ENCODE peak calls at places on chromosomes 16 and 17, in five cellular contexts. One of them, this sample, is unnamed.

GRCh38 chr17:46722662-46723285 is 95.7 kb downstream of the WNT3 start:
- DNase-seq in trophoblast cell: peak
- DNase-seq in IMR-90: peak
- DNase-seq in H1: no peak
- DNase-seq in H9: no peak
- DNase-seq in this sample: no peak

GRCh38 chr17:292531-293382 is 59.9 kb downstream of the RPH3AL start:
- DNase-seq in H1: no peak
- DNase-seq in trophoblast cell: no peak
- DNase-seq in H9: no peak
- DNase-seq in IMR-90: no peak
- DNase-seq in this sample: no peak

GRCh38 chr16:79355600-79356358 is 244.8 kb downstream of the MAF start:
- DNase-seq in trophoblast cell: no peak
- DNase-seq in H1: no peak
- DNase-seq in H9: no peak
- DNase-seq in IMR-90: no peak
- DNase-seq in this sample: no peak

GRCh38 chr17:1498869-1499268 is 6.4 kb upstream of the MYO1C start:
- DNase-seq in trophoblast cell: peak
- DNase-seq in IMR-90: peak
- DNase-seq in H9: no peak
- DNase-seq in H1: no peak
- DNase-seq in this sample: no peak

GRCh38 chr16:58418601-58419000 is 26.3 kb downstream of the GINS3 start:
- DNase-seq in IMR-90: peak
- DNase-seq in H1: no peak
- DNase-seq in trophoblast cell: no peak
- DNase-seq in H9: no peak
- DNase-seq in this sample: no peak

GRCh38 chr17:39954876-39955275 is 7.9 kb upstream of the GSDMA start:
- DNase-seq in IMR-90: no peak
- DNase-seq in H1: no peak
- DNase-seq in H9: peak
- DNase-seq in trophoblast cell: no peak
- DNase-seq in this sample: no peak

GRCh38 chr16:23535901-23536300 is 21.2 kb downstream of the EARS2 start:
- DNase-seq in trophoblast cell: no peak
- DNase-seq in H9: no peak
- DNase-seq in H1: no peak
- DNase-seq in IMR-90: peak
- DNase-seq in this sample: no peak

GRCh38 chr16:11683140-11683539 is 14.9 kb downstream of the SNN start:
- DNase-seq in IMR-90: no peak
- DNase-seq in trophoblast cell: no peak
- DNase-seq in H9: no peak
- DNase-seq in H1: no peak
- DNase-seq in this sample: no peak

GRCh38 chr16:48434653-48435318 is 49.6 kb upstream of the SIAH1 start:
- DNase-seq in IMR-90: peak
- DNase-seq in H9: no peak
- DNase-seq in trophoblast cell: peak
- DNase-seq in H1: no peak
- DNase-seq in this sample: no peak

GRCh38 chr17:44130693-44131349 is 7.4 kb upstream of the HDAC5 start:
- DNase-seq in trophoblast cell: no peak
- DNase-seq in H1: no peak
- DNase-seq in H9: no peak
- DNase-seq in IMR-90: no peak
- DNase-seq in this sample: no peak

GRCh38 chr16:4597174-4597573 is 17.5 kb downstream of the UBALD1 start:
- DNase-seq in H9: no peak
- DNase-seq in IMR-90: no peak
- DNase-seq in trophoblast cell: no peak
- DNase-seq in H1: no peak
- DNase-seq in this sample: no peak

GRCh38 chr16:4591191-4591590 is 23.5 kb downstream of the UBALD1 start:
- DNase-seq in H1: no peak
- DNase-seq in trophoblast cell: no peak
- DNase-seq in IMR-90: no peak
- DNase-seq in H9: no peak
- DNase-seq in this sample: no peak

GRCh38 chr16:4591706-4592470 is 22.8 kb downstream of the UBALD1 start:
- DNase-seq in trophoblast cell: no peak
- DNase-seq in H9: peak
- DNase-seq in IMR-90: no peak
- DNase-seq in H1: no peak
- DNase-seq in this sample: no peak

GRCh38 chr16:4593069-4593468 is 21.6 kb downstream of the UBALD1 start:
- DNase-seq in H1: peak
- DNase-seq in trophoblast cell: no peak
- DNase-seq in H9: peak
- DNase-seq in IMR-90: no peak
- DNase-seq in this sample: no peak

GRCh38 chr16:4594433-4595410 is 20.0 kb downstream of the UBALD1 start:
- DNase-seq in H9: no peak
- DNase-seq in trophoblast cell: no peak
- DNase-seq in H1: no peak
- DNase-seq in IMR-90: no peak
- DNase-seq in this sample: no peak
- H3K23ac ChIP-seq in H9: no peak
- H3K23ac ChIP-seq in trophoblast cell: no peak
- H3K23ac ChIP-seq in H1: no peak
- H3K23ac ChIP-seq in IMR-90: no peak
- H3K23ac ChIP-seq in this sample: peak

DNA sequence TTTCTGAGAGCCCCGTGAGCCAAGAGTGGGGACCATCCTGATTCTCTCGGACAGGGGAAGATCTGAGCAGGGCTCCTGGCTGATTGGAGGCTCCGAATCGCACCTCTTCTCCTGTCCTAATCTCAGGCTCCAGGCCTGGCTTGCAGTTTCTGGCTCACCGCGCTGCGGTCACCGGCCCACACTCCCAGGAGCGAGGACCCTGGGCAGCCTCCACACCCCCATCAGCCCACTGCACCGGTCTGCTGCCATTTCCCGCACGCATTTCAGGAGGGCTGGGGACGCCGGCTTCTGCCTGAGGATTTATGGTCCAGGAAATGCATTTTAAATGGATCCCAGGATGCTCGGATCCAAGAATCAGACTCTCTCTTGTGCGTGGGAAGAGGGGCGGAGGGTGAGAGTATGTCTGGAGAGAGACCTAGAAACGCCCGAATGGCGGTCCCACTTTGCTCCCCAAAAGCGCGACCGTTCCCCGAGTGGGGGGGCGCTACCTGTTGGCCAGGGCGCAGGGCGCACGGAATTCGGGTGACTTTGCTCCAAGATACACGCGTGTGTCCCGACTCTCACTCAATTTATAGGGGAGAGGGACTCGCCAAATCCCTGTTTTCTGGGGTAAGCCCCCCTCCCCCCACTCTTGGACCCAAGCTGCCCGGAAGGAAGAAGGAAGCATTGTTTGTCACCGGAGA is 845 bp upstream of the JPH3 start:
- DNase-seq in H1: no peak
- DNase-seq in IMR-90: no peak
- DNase-seq in trophoblast cell: no peak
- DNase-seq in H9: no peak
- DNase-seq in this sample: no peak
- H3K18ac ChIP-seq in H1: peak
- H3K18ac ChIP-seq in IMR-90: no peak
- H3K18ac ChIP-seq in trophoblast cell: no peak
- H3K18ac ChIP-seq in H9: peak
- H3K18ac ChIP-seq in this sample: peak

GRCh38 chr17:77381731-77382130 is 241.0 kb downstream of the SEC14L1 start:
- DNase-seq in H1: no peak
- DNase-seq in trophoblast cell: no peak
- DNase-seq in H9: no peak
- DNase-seq in IMR-90: no peak
- DNase-seq in this sample: no peak
- H4K8ac ChIP-seq in H1: no peak
- H4K8ac ChIP-seq in trophoblast cell: no peak
- H4K8ac ChIP-seq in H9: no peak
- H4K8ac ChIP-seq in IMR-90: no peak
- H4K8ac ChIP-seq in this sample: no peak

DNA sequence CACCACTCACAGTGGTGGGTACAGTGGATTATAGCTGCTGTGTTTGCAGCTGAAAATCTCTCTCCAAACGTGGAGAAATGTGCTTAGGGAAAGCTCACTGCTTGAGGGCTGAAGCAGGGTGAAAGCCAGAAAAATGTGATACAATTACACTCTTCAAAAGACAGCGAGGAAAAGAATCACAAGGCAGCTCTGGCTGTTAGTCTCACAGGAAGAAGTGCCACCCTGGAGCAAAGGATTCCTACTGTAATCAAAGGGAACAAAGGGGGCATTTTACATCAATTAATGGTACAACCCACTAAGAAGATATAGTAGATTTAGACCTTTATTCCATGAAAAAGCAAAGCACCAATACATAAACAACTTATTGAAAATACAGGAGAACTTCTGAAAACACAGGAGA is 48.1 kb upstream of the IRX5 start:
- DNase-seq in trophoblast cell: no peak
- DNase-seq in H9: no peak
- DNase-seq in IMR-90: no peak
- DNase-seq in H1: no peak
- DNase-seq in this sample: no peak
- H3K23ac ChIP-seq in trophoblast cell: no peak
- H3K23ac ChIP-seq in H9: no peak
- H3K23ac ChIP-seq in IMR-90: no peak
- H3K23ac ChIP-seq in H1: no peak
- H3K23ac ChIP-seq in this sample: no peak

DNA sequence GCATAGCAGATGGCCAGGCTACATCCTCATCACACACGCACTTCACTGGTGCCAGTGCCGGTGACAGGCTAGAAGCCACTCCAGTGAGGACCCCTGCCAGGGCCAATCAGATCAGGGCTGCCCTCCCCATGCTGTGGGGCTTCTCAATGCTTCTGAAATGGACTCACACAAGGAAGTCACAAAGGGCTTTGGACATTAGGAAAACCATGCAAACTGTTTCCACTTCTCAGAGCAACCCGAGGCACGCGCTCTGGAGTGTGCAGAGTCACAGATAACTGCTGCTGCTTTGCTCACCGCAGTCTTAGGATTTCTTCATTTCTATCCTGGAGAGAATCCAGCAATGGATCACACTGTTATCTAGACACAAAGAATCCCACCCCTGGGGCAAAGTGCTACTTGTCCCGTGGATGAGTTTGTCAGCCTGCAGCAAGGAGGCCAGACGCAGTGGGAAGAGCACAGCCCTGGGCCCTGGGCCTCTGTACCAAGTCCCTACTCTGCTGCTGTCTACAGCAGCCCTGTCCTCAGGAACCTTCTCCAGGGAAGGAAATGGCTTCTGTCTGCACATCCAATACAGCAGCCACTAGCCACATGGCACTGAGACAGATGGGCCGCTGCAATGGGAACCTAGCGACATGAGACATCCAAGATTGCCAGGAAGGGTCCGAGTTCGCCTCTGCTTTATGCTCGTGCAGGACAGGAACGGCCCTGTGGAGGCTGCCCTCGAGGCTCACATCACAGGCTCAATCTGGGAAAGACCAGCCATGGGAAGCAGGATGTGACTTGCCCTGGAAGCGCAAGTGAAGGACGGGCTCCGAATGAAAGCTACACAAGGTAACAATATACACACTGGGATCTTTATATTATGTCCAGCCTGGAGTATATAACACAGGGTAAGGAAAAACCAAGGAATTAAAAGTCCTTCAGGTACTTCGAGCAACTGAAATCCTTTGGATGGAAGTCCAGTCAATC is 169.3 kb downstream of the ZFHX3 start:
- DNase-seq in trophoblast cell: peak
- DNase-seq in IMR-90: peak
- DNase-seq in H1: no peak
- DNase-seq in H9: no peak
- DNase-seq in this sample: no peak
- H3K18ac ChIP-seq in trophoblast cell: peak
- H3K18ac ChIP-seq in IMR-90: no peak
- H3K18ac ChIP-seq in H1: no peak
- H3K18ac ChIP-seq in H9: no peak
- H3K18ac ChIP-seq in this sample: no peak

This sample was measured in neuronal stem cell.